ENCODE peak calls at places on chromosomes 4 and X, in four cellular contexts. One of them, this sample, is unnamed.

GRCh38 chrX:15475486-15475885 is 17.6 kb downstream of the PIR start:
- DNase-seq in OCI-LY7: no peak
- DNase-seq in mammary epithelial cell: no peak
- DNase-seq in Karpas-422: no peak
- DNase-seq in this sample: no peak

GRCh38 chr4:188780686-188781085 is 641.4 kb downstream of the TRIML1 start:
- DNase-seq in Karpas-422: no peak
- DNase-seq in mammary epithelial cell: no peak
- DNase-seq in OCI-LY7: no peak
- DNase-seq in this sample: no peak

GRCh38 chrX:137982791-137983190 is 416.9 kb downstream of the ZIC3 start:
- DNase-seq in OCI-LY7: no peak
- DNase-seq in mammary epithelial cell: no peak
- DNase-seq in Karpas-422: no peak
- DNase-seq in this sample: no peak

GRCh38 chrX:97398030-97398551 is 514.4 kb downstream of the RPA4 start:
- DNase-seq in mammary epithelial cell: no peak
- DNase-seq in OCI-LY7: no peak
- DNase-seq in Karpas-422: peak; percentile 59
- DNase-seq in this sample: peak; percentile 76

GRCh38 chr4:42483426-42484379 is 86.4 kb downstream of the SHISA3 start:
- DNase-seq in mammary epithelial cell: no peak
- DNase-seq in Karpas-422: no peak
- DNase-seq in OCI-LY7: no peak
- DNase-seq in this sample: no peak

GRCh38 chrX:71111141-71111843 is at the start of gene IL2RG:
- DNase-seq in mammary epithelial cell: no peak
- DNase-seq in OCI-LY7: peak; percentile 84
- DNase-seq in Karpas-422: no peak
- DNase-seq in this sample: peak; percentile 85

GRCh38 chrX:42952621-42953020 is 174.7 kb upstream of the PPP1R2C start:
- DNase-seq in Karpas-422: no peak
- DNase-seq in mammary epithelial cell: peak; percentile 27
- DNase-seq in OCI-LY7: no peak
- DNase-seq in this sample: no peak

GRCh38 chrX:76279007-76279406 is 106.1 kb downstream of the PBDC1 start:
- DNase-seq in mammary epithelial cell: peak; percentile 29
- DNase-seq in OCI-LY7: peak; percentile 37
- DNase-seq in Karpas-422: peak; percentile 80
- DNase-seq in this sample: peak; percentile 60

GRCh38 chr4:83139514-83140156 is 25.1 kb upstream of the PLAC8 start:
- DNase-seq in mammary epithelial cell: no peak
- DNase-seq in OCI-LY7: no peak
- DNase-seq in Karpas-422: no peak
- DNase-seq in this sample: no peak

GRCh38 chr4:155001229-155001628 is 207.2 kb upstream of the NPY2R start:
- DNase-seq in Karpas-422: no peak
- DNase-seq in mammary epithelial cell: no peak
- DNase-seq in OCI-LY7: no peak
- DNase-seq in this sample: no peak

GRCh38 chrX:74262472-74263209 is 41.3 kb upstream of the ZCCHC13 start:
- DNase-seq in OCI-LY7: no peak
- DNase-seq in Karpas-422: no peak
- DNase-seq in mammary epithelial cell: no peak
- DNase-seq in this sample: no peak

GRCh38 chr4:123102897-123103489 is 180.6 kb upstream of the NUDT6 start:
- DNase-seq in mammary epithelial cell: peak; percentile 40
- DNase-seq in Karpas-422: peak; percentile 82
- DNase-seq in OCI-LY7: peak; percentile 50
- DNase-seq in this sample: peak; percentile 31

GRCh38 chr4:125650557-125650956 is 335.8 kb downstream of the FAT4 start:
- DNase-seq in mammary epithelial cell: no peak
- DNase-seq in Karpas-422: no peak
- DNase-seq in OCI-LY7: no peak
- DNase-seq in this sample: no peak

GRCh38 chr4:141021397-141022194 is 111.7 kb downstream of the RNF150 start:
- DNase-seq in Karpas-422: no peak
- DNase-seq in mammary epithelial cell: no peak
- DNase-seq in OCI-LY7: no peak
- DNase-seq in this sample: no peak

GRCh38 chr4:6674500-6675149 is 19.1 kb upstream of the S100P start:
- DNase-seq in OCI-LY7: peak; percentile 72
- DNase-seq in mammary epithelial cell: peak; percentile 70
- DNase-seq in Karpas-422: peak; percentile 46
- DNase-seq in this sample: peak; percentile 68

GRCh38 chr4:68906238-68907137 is 45.1 kb downstream of the UGT2A3 start:
- DNase-seq in OCI-LY7: no peak
- DNase-seq in mammary epithelial cell: peak; percentile 4
- DNase-seq in Karpas-422: no peak
- DNase-seq in this sample: no peak

GRCh38 chr4:68907230-68907629 is 44.4 kb downstream of the UGT2A3 start:
- DNase-seq in OCI-LY7: no peak
- DNase-seq in mammary epithelial cell: no peak
- DNase-seq in Karpas-422: no peak
- DNase-seq in this sample: no peak

GRCh38 chr4:68905598-68906237 is 45.9 kb downstream of the UGT2A3 start:
- DNase-seq in Karpas-422: no peak
- DNase-seq in mammary epithelial cell: peak; percentile 20
- DNase-seq in OCI-LY7: no peak
- DNase-seq in this sample: no peak

GRCh38 chr4:68904786-68905185 is 46.8 kb downstream of the UGT2A3 start:
- DNase-seq in Karpas-422: no peak
- DNase-seq in OCI-LY7: no peak
- DNase-seq in mammary epithelial cell: peak; percentile 11
- DNase-seq in this sample: peak; percentile 77

DNA sequence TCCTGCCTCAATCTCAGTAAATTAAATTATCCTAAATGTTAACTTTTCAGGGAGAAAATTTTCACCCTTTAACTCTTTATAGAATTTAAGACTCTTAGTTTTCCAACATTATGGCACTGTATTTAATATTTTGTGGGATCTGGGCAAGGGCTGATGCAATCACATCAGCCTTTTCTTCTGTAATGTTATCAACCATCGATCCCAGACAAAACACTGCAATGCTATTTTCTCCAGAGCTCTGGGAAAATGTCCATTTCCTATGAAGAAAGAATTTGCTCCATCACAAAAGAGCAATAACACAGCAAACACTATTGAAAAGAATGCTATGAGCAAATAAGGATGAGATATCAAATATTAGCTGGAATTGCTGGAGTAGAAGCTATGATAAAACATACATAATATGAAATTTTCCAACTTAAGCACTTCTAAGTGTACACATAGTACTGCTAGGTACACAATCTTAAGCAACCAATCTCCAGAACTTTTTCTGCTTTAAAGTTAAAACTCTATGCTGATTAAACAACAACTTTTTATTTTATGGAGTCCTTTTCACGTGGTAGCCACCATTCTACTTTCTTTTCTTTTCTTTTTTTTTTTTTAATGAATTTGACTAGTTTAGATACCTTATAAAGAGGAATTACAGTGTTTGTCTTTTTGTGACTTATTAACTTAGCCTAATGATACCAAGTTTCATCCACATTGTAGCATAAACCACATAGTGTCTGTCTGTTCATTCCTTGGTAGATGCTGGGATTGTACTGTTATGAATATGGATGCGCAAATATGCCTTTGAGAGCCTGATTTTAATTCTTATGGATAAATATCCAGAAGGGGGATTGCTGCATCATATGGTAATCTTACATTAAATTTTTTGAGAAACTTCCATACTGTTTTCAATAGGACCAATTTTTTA is 43.6 kb downstream of the UGT2A3 start:
- DNase-seq in OCI-LY7: no peak
- DNase-seq in Karpas-422: no peak
- DNase-seq in mammary epithelial cell: no peak
- DNase-seq in this sample: no peak
- H3K4me2 ChIP-seq in OCI-LY7: no peak overlapping the region
- H3K4me2 ChIP-seq in Karpas-422: no peak overlapping the region
- H3K4me2 ChIP-seq in mammary epithelial cell: no peak overlapping the region
- H3K4me2 ChIP-seq in this sample: no peak overlapping the region

GRCh38 chrX:46621572-46621971 is 48.0 kb downstream of the CHST7 start:
- DNase-seq in Karpas-422: no peak
- DNase-seq in OCI-LY7: no peak
- DNase-seq in mammary epithelial cell: no peak
- DNase-seq in this sample: no peak

GRCh38 chrX:46618947-46619346 is 45.4 kb downstream of the CHST7 start:
- DNase-seq in OCI-LY7: no peak
- DNase-seq in Karpas-422: no peak
- DNase-seq in mammary epithelial cell: no peak
- DNase-seq in this sample: no peak

GRCh38 chrX:46620505-46620904 is 46.9 kb downstream of the CHST7 start:
- DNase-seq in mammary epithelial cell: no peak
- DNase-seq in Karpas-422: no peak
- DNase-seq in OCI-LY7: no peak
- DNase-seq in this sample: no peak

GRCh38 chrX:46617906-46618305 is 44.3 kb downstream of the CHST7 start:
- DNase-seq in OCI-LY7: no peak
- DNase-seq in mammary epithelial cell: no peak
- DNase-seq in Karpas-422: no peak
- DNase-seq in this sample: no peak
- H3K4me2 ChIP-seq in OCI-LY7: no peak overlapping the region
- H3K4me2 ChIP-seq in mammary epithelial cell: no peak overlapping the region
- H3K4me2 ChIP-seq in Karpas-422: no peak overlapping the region
- H3K4me2 ChIP-seq in this sample: no peak overlapping the region

GRCh38 chr4:113145147-113145518 is 95.7 kb downstream of the ANK2 start:
- DNase-seq in OCI-LY7: no peak
- DNase-seq in Karpas-422: no peak
- DNase-seq in mammary epithelial cell: no peak
- DNase-seq in this sample: no peak
- H3K4me2 ChIP-seq in OCI-LY7: no peak overlapping the region
- H3K4me2 ChIP-seq in Karpas-422: no peak overlapping the region
- H3K4me2 ChIP-seq in mammary epithelial cell: no peak overlapping the region
- H3K4me2 ChIP-seq in this sample: no peak overlapping the region

DNA sequence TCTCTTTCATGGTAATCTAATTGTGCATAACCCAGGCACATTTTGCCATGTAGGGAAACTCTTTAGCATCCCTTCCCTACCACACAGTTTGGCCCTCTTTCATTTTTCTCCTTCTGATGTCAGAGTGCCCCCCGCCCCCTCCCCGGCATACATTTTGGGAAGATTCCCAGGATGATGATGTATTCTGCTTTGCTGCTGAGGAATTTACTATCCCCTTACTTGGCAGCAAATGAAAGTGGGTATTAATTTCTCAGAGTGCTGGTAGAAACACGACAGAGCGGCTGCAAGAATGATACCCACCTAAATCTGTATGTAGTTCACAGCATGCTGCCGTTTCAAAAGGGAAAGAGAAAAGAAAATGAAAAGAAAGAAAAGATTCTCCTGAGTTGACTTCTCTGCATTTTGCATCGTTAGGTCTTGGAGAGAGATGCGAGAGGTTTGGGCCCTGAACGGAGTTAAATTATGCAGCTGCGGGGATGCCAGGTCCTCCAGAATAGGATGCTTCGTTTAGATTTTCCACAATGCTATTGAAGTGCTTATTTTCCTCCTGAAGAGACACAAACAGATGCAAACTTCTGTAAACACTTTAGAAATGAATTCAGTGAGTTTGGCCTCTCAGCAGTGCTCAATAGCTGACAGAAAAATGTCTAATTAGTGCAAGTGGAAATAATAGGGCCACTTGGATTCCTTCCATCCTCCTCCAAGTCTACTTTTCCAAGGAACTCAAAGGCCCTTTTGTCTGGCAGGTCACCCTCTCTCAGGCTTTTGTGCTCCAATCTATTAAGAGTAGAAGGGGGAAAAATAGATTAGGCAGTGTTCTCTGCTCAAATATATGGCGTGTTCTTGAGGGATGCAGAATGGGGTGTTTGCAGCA is 106.1 kb downstream of the ALPK1 start:
- DNase-seq in OCI-LY7: no peak
- DNase-seq in Karpas-422: no peak
- DNase-seq in mammary epithelial cell: no peak
- DNase-seq in this sample: no peak
- H3K4me2 ChIP-seq in OCI-LY7: no peak overlapping the region
- H3K4me2 ChIP-seq in Karpas-422: no peak overlapping the region
- H3K4me2 ChIP-seq in mammary epithelial cell: no peak overlapping the region
- H3K4me2 ChIP-seq in this sample: no peak overlapping the region

DNA sequence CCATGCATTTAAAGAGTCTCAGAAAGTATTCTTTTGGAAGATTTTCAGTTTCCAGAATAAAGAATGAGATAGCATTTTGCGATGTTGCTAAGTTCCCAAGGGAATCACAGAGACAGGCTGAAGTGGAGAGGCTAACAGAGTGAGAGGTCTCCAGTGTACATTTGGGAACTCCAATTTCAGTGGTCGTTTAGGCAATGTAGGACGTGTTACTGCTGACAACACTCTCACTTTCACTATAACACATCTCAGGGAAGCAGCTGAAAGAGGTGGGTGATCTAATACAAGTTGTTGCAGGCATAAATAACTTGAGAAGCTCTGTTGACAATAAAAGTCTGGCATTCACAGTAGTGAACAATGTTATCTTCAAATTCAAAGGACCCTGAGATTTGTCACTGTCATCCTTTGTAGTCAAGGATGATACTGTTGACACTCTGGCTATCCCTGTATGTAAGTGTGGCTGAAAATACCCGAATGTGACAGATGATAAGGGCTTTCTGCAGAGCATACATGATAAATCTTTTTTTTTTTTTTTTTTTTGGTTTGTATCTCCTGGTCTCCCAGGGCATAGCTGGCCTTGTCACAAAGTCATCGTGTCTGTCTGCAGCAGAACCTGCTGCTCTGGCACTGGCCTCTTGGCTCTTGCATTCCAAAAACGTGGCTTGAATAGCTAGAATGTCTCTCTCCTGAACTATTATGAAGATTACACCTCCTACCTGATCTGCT is 50.2 kb upstream of the SCRG1 start:
- DNase-seq in OCI-LY7: no peak
- DNase-seq in mammary epithelial cell: no peak
- DNase-seq in Karpas-422: no peak
- DNase-seq in this sample: no peak
- H3K4me2 ChIP-seq in OCI-LY7: no peak overlapping the region
- H3K4me2 ChIP-seq in mammary epithelial cell: no peak overlapping the region
- H3K4me2 ChIP-seq in Karpas-422: no peak overlapping the region
- H3K4me2 ChIP-seq in this sample: peak overlapping the region; percentile 21

DNA sequence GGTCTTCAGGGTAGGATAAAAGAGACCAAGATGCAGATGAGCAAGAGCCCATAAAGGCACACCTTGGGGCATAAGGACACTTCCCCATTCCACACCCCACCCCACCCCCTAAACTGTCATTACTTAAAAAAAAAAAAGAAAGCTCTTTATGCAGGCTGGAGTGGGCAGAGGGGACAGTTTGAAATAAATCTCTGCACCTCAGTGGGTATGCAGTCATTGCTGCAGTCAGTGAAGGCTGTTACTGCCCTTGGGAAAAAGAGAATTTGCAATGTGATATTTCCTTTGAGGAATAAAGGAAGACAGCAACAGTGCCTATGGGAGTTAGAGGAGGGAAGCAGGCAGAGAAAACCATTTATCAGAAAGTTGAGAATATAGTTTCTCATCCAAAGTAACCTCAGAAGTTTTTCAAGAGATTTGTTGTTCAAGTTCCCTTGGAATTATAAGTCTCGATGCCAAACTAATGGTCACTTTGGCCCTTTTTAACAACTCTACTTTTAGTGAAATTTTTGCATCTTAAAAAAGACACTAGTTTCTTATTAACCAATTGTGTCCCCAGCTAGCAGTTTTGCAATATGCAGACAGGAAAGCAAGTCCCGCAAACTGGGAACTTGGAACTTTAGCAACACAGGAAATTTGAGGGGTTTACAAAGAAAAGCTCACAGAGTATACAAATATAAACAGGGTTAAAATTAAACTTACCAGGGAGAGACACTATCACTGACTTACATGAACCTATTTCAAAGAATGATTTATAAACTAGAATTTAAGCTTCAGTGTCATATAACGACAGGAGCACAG is 137.7 kb downstream of the ANK2 start:
- DNase-seq in OCI-LY7: no peak
- DNase-seq in Karpas-422: no peak
- DNase-seq in mammary epithelial cell: no peak
- DNase-seq in this sample: no peak
- H3K4me2 ChIP-seq in OCI-LY7: no peak overlapping the region
- H3K4me2 ChIP-seq in Karpas-422: no peak overlapping the region
- H3K4me2 ChIP-seq in mammary epithelial cell: no peak overlapping the region
- H3K4me2 ChIP-seq in this sample: no peak overlapping the region

This sample was measured in MM.1S.